ENCODE peak calls at places on chromosomes 5 and 9, in six cellular contexts. C, V, D, L, H and B are unnamed samples. For H3K4me1, the result is how much of the 10 kb centered on the place peaks cover.

GRCh38 chr9:35071814-35072460 is 488 bp downstream of the VCP start:
- DNase-seq in H (peak), D (peak), V (peak), L (peak), C (peak), B (peak)

GRCh38 chr5:133245191-133246052 is 193.6 kb downstream of the HSPA4 start:
- DNase-seq in D (no peak), V (peak), C (peak), H (no peak), L (no peak), B (no peak)

GRCh38 chr5:178106086-178106485 is 7.2 kb upstream of the N4BP3 start:
- DNase-seq in V (no peak), D (no peak), H (no peak), L (no peak), C (no peak), B (no peak)

GRCh38 chr5:148387325-148387724 is 3.6 kb downstream of the FBXO38 start:
- DNase-seq in C (no peak), D (no peak), H (no peak), L (no peak), V (no peak), B (no peak)

GRCh38 chr9:71025728-71026127 is 95.7 kb downstream of the TRPM3 start:
- DNase-seq in C (no peak), H (no peak), L (no peak), V (no peak), D (no peak), B (no peak)

GRCh38 chr9:114382951-114383865 is 4.6 kb downstream of the AKNA start:
- DNase-seq in H (peak), D (no peak), C (no peak), L (peak), V (no peak), B (no peak)

GRCh38 chr5:33595303-33595702 is 154.5 kb downstream of the TARS1 start:
- DNase-seq in H (no peak), C (no peak), V (no peak), L (no peak), D (no peak), B (no peak)

GRCh38 chr5:181020716-181021115 is 19.4 kb upstream of the BTNL9 start:
- DNase-seq in D (no peak), V (no peak), H (no peak), C (no peak), L (no peak), B (no peak)

GRCh38 chr9:33223696-33224095 is 16.3 kb upstream of the SPINK4 start:
- DNase-seq in C (no peak), V (no peak), H (no peak), D (no peak), L (no peak), B (no peak)

GRCh38 chr5:146878471-146879172 is at the start of gene PPP2R2B:
- DNase-seq in L (no peak), H (peak), V (peak), D (peak), C (peak), B (no peak)

GRCh38 chr9:131423171-131423581 is 29.3 kb downstream of the PRRC2B start:
- DNase-seq in V (peak), H (peak), D (peak), C (peak), L (peak), B (peak)

GRCh38 chr5:97102010-97102470 is 40.4 kb downstream of the LIX1 start:
- DNase-seq in C (peak), H (no peak), D (no peak), V (no peak), L (no peak), B (no peak)

GRCh38 chr5:147763791-147764525 is 18.6 kb downstream of the JAKMIP2 start:
- DNase-seq in L (no peak), H (no peak), V (no peak), C (no peak), D (no peak), B (no peak)

GRCh38 chr5:1057841-1058548 is 49.4 kb downstream of the NKD2 start:
- DNase-seq in D (no peak), C (no peak), L (peak), H (no peak), V (no peak), B (no peak)

GRCh38 chr5:117204926-117205869 is 630.6 kb upstream of the SEMA6A start:
- DNase-seq in C (no peak), L (no peak), D (no peak), H (no peak), V (no peak), B (no peak)

GRCh38 chr9:126043691-126044090 is 282.9 kb upstream of the MVB12B start:
- DNase-seq in D (no peak), V (no peak), H (no peak), C (no peak), L (no peak), B (no peak)

GRCh38 chr5:161410640-161411039 is 135.9 kb downstream of the GABRB2 start:
- DNase-seq in D (no peak), L (no peak), H (no peak), C (no peak), V (no peak), B (no peak)

GRCh38 chr9:38074441-38074943 is 5.5 kb upstream of the SHB start:
- DNase-seq in L (no peak), V (peak), H (peak), D (no peak), C (no peak), B (peak)

GRCh38 chr5:105506692-105507277 is 1944.2 kb upstream of the NUDT12 start:
- DNase-seq in V (no peak), D (no peak), L (no peak), H (no peak), C (peak), B (no peak)

GRCh38 chr5:134568761-134569725 is 43.6 kb downstream of the JADE2 start:
- DNase-seq in V (no peak), L (peak), D (peak), C (no peak), H (peak), B (peak)

GRCh38 chr5:7886849-7887460 is 18.0 kb downstream of the MTRR start:
- DNase-seq in D (no peak), H (no peak), C (peak), V (no peak), L (no peak), B (no peak)

GRCh38 chr5:171391996-171392577 is 4.4 kb downstream of the NPM1 start:
- DNase-seq in H (no peak), V (no peak), C (no peak), D (no peak), L (no peak), B (no peak)

GRCh38 chr9:117414906-117415583 is at the start of gene ASTN2:
- DNase-seq in V (no peak), L (no peak), D (no peak), H (no peak), C (no peak), B (no peak)

GRCh38 chr5:83475540-83476469 is 4.3 kb downstream of the VCAN start:
- DNase-seq in C (no peak), V (no peak), D (no peak), L (no peak), H (no peak), B (no peak)

GRCh38 chr5:52856564-52856963 is 68.8 kb downstream of the ITGA1 start:
- DNase-seq in V (no peak), H (no peak), C (no peak), D (no peak), L (no peak), B (no peak)

GRCh38 chr9:94697972-94698581 is 28.4 kb upstream of the AOPEP start:
- DNase-seq in V (no peak), D (no peak), H (no peak), C (peak), L (no peak), B (no peak)

GRCh38 chr9:97307500-97308163 is at the start of gene CCDC180:
- DNase-seq in D (no peak), V (no peak), C (no peak), L (peak), H (no peak), B (no peak)

GRCh38 chr9:83754383-83754977 is 46.7 kb upstream of the UBQLN1 start:
- DNase-seq in C (no peak), H (no peak), V (no peak), D (no peak), L (no peak), B (no peak)

GRCh38 chr5:178309271-178310008 is 76.8 kb upstream of the PHYKPL start:
- DNase-seq in H (no peak), C (no peak), L (no peak), V (peak), D (no peak), B (no peak)

GRCh38 chr5:174307656-174308271 is 262.3 kb downstream of the NSG2 start:
- DNase-seq in V (no peak), C (no peak), L (no peak), D (no peak), H (no peak), B (peak)

GRCh38 chr5:163565492-163565891 is 60.1 kb downstream of the MAT2B start:
- DNase-seq in C (peak), V (no peak), H (no peak), L (no peak), D (no peak), B (no peak)

GRCh38 chr9:1042466-1042865 is 7.7 kb upstream of the DMRT2 start:
- DNase-seq in L (no peak), V (no peak), D (no peak), C (no peak), H (peak), B (peak)
- TF ChIP-seq CTCF in L (no peak), V (no peak), D (no peak), C (no peak), H (no peak), B (peak)

GRCh38 chr5:139306197-139306596 is 12.7 kb downstream of the MATR3 start:
- DNase-seq in V (no peak), L (no peak), H (no peak), D (no peak), C (no peak), B (no peak)

GRCh38 chr5:139301766-139302499 is 8.4 kb downstream of the MATR3 start:
- DNase-seq in D (no peak), V (no peak), H (no peak), L (no peak), C (no peak), B (no peak)

GRCh38 chr5:139306628-139307379 is 13.3 kb downstream of the MATR3 start:
- DNase-seq in V (no peak), D (no peak), L (no peak), H (no peak), C (no peak), B (no peak)

GRCh38 chr5:139308797-139309196 is 15.3 kb downstream of the MATR3 start:
- DNase-seq in L (no peak), D (no peak), V (no peak), H (no peak), C (no peak), B (no peak)

DNA sequence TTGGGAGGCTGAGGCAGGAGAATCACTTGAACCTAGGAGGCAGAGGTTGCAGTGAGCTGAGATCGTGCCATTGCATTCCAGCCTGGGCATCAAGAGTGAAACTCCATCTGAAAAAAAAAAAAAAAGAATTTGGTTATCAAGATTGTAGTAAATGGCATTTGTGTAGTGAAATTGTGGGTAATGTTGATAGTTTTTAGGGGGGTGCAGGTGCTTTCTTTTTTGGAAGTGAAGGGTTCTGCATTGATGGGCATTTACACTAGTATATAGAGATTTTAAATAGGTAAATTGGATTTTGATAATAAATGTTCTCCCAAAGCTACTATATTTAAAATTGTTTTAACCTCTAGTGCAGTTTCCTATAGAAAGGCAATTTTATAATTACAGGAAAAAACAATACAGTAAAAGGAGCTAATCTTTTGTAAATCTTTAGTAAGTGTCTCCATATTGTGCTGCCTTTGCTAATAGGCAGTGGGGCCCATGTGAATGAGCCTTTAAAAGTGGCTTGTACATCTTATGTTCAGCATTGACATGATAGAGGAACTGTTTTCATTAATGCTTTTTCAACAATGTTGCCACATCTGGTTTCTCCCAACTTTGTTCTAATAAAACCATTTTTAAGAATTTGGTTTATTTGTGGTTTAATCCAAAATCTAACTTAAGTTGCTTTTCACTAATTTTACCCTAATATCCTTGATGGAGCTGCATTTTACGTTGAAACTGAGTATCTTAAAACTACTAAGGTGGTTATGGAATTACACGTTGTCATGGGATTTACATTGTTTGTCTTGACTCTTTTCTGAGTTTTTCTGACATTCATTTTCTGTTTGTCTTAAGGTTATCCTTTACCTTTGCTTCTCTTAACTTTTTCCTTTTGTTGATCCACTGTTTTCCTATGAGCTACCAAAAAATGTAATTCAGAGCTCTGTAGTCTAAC is 11.1 kb downstream of the MATR3 start:
- DNase-seq in C (no peak), D (no peak), H (no peak), L (no peak), V (no peak), B (no peak)
- H3K4me1 ChIP-seq in C (under half), D (half or more), H (under half), L (under half), V (under half), B (under half)

DNA sequence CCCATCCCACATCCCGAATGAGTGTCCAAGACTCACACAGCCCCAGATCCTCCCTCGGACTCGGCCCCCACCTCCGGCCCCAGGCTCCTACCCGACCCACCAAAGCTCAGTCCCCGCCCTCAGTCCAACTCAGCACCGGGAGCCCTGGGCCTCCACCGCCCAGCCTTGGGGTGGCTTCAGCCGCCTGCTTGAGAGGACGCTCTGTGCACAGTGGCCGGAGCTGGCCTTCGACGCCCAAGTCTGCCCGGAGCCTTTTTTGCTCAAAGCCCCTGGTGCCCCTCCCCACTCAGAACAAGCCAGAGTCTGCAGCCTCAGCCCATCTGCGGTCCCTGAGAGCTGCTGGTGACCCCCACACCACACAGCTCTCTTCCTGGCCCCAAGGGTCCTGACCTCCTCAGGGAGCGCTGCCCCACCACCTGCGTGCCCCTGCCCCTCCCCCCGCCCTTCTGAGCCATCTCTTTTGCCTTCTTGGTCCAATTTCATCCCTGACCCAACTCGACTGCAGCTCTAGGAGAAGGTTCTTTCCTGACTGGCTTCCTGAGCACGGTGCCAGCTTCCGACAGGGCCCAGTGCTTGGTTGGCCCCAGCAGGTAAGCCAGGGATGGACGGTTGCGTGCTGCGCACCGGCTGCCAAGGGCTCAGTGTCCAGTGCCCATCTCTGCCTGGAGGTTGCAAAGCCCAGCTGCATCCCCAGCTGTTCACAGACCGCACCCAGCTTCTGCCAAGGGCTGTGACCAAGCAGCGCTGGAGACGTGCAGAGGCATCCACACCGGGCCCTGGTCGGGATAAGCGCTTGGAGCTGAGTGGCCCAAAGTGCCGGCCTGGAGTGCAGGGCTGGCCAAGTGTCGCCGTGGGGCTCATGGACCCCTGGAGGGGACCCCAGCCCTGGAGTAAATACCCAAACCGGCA is 27.7 kb upstream of the NSMF start:
- DNase-seq in V (peak), H (no peak), D (no peak), L (no peak), C (no peak), B (no peak)
- TF ChIP-seq CTCF in V (no peak), H (no peak), D (no peak), L (no peak), C (no peak), B (no peak)

DNA sequence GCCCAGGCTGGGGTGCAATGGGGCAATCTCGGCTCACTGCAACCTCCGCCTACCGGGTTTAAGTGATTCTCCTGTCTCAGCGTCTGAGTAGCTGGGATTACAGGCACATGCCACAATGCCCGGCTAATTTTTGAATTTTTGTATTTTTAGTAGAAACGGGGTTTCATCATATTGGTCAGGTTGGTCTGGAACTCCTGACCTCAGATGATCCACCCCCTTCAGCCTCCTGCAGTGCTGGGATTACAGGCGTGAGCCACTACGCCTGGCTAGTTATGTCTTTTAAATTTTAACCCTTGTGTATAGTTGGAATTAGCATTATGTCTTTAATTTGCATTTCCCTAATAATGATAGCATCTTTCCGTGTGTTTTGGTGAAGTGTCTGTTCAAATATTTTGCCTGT is 11.4 kb downstream of the GPBP1 start:
- DNase-seq in V (no peak), D (no peak), C (no peak), L (no peak), H (no peak), B (no peak)
- H3K4me1 ChIP-seq in V (under half), D (half or more), C (under half), L (under half), H (under half), B (under half)

GRCh38 chr9:118732998-118733397 is 636.2 kb downstream of the BRINP1 start:
- DNase-seq in L (no peak), D (no peak), C (no peak), V (no peak), H (no peak), B (no peak)

GRCh38 chr9:118729981-118730380 is 639.3 kb downstream of the BRINP1 start:
- DNase-seq in H (no peak), D (no peak), V (no peak), L (no peak), C (no peak), B (no peak)

GRCh38 chr9:118736406-118736805 is 632.8 kb downstream of the BRINP1 start:
- DNase-seq in C (no peak), V (no peak), L (no peak), D (no peak), H (no peak), B (no peak)

GRCh38 chr9:118734696-118735095 is 634.5 kb downstream of the BRINP1 start:
- DNase-seq in H (no peak), D (no peak), C (no peak), V (no peak), L (no peak), B (no peak)
- TF ChIP-seq CTCF in H (no peak), D (no peak), C (no peak), V (no peak), L (no peak), B (no peak)

GRCh38 chr9:91151741-91152095 is 210.0 kb downstream of the AUH start:
- DNase-seq in H (no peak), D (no peak), V (no peak), C (no peak), L (no peak), B (no peak)

GRCh38 chr9:91150273-91151013 is 211.3 kb downstream of the AUH start:
- DNase-seq in V (no peak), C (no peak), H (no peak), L (no peak), D (no peak), B (no peak)

GRCh38 chr9:91148306-91148705 is 213.4 kb downstream of the AUH start:
- DNase-seq in V (no peak), H (no peak), C (no peak), L (no peak), D (no peak), B (no peak)

GRCh38 chr9:91154686-91155085 is 207.0 kb downstream of the AUH start:
- DNase-seq in D (no peak), L (no peak), H (no peak), C (no peak), V (no peak), B (no peak)

GRCh38 chr9:91151014-91151740 is 210.5 kb downstream of the AUH start:
- DNase-seq in H (no peak), C (no peak), D (no peak), V (no peak), L (no peak), B (no peak)
- H3K4me1 ChIP-seq in H (under half), C (under half), D (under half), V (under half), L (under half), B (under half)